ENCODE peak calls at places on chromosomes 2 and 18, in ten cellular contexts. P is IMR-90; C is AG10803; T is SJSA1; R is A549; F is Jurkat, Clone E6-1; G is PC-3; M is fibroblast of the aortic adventitia; X is GM12865; Z is tibial nerve. I is an unnamed sample.

GRCh38 chr2:3487028-3487425 is 32.3 kb downstream of the ADI1 start:
- DNase-seq in R (no peak), M (no peak), Z (no peak), F (no peak), P (no peak), T (no peak), X (no peak), G (no peak), C (no peak), I (no peak)

GRCh38 chr2:225670111-225670974 is 270.8 kb downstream of the NYAP2 start:
- DNase-seq in P (peak; percentile 74), R (peak; percentile 63), M (peak; percentile 80), C (peak; percentile 60), T (peak; percentile 48), X (no peak), Z (no peak), F (no peak), G (peak; percentile 59), I (no peak)

GRCh38 chr2:101958071-101958470 is 33.7 kb upstream of the IL1R2 start:
- DNase-seq in C (peak; percentile 56), T (peak; percentile 45), R (no peak), Z (no peak), X (no peak), G (peak; percentile 28), P (no peak), M (peak; percentile 51), F (no peak), I (no peak)

GRCh38 chr2:10080536-10081304 is 509 bp upstream of the CYS1 start:
- DNase-seq in P (no peak), T (peak; percentile 54), F (peak; percentile 69), X (peak; percentile 67), Z (no peak), R (no peak), C (no peak), G (no peak), M (no peak), I (no peak)

GRCh38 chr18:80022613-80023012 is 11.6 kb upstream of the RBFA start:
- DNase-seq in C (peak; percentile 11), T (peak; percentile 14), F (no peak), G (peak; percentile 7), P (peak; percentile 24), X (peak; percentile 27), R (peak; percentile 9), M (peak; percentile 43), Z (no peak), I (no peak)

GRCh38 chr2:31333527-31334183 is 80.9 kb downstream of the XDH start:
- DNase-seq in Z (peak; percentile 68), X (peak; percentile 80), P (peak; percentile 84), M (peak; percentile 87), F (peak; percentile 58), G (peak; percentile 94), T (peak; percentile 68), R (peak; percentile 80), C (peak; percentile 78), I (peak; percentile 83)

GRCh38 chr18:54983041-54983686 is 23.9 kb upstream of the CCDC68 start:
- DNase-seq in C (peak; percentile 61), Z (no peak), T (peak; percentile 62), P (peak; percentile 76), F (peak; percentile 39), X (peak; percentile 43), M (peak; percentile 88), G (peak; percentile 82), R (peak; percentile 65), I (no peak)

GRCh38 chr2:133717497-133717896 is 149.2 kb upstream of the NCKAP5 start:
- DNase-seq in G (peak; percentile 69), R (no peak), T (no peak), M (no peak), F (no peak), Z (no peak), P (no peak), C (peak; percentile 51), X (no peak), I (no peak)

GRCh38 chr2:109182426-109182825 is 53.4 kb downstream of the SH3RF3 start:
- DNase-seq in T (no peak), X (no peak), Z (no peak), P (peak; percentile 58), G (peak; percentile 34), C (peak; percentile 50), M (no peak), F (no peak), R (no peak), I (no peak)

GRCh38 chr2:105521176-105521575 is 122.3 kb upstream of the FHL2 start:
- DNase-seq in R (peak; percentile 18), F (no peak), X (no peak), Z (no peak), T (peak; percentile 58), G (peak; percentile 67), C (peak; percentile 19), M (peak; percentile 67), P (peak; percentile 15), I (no peak)

GRCh38 chr2:96321230-96322103 is 3.6 kb upstream of the ITPRIPL1 start:
- DNase-seq in M (peak; percentile 25), Z (no peak), C (peak; percentile 17), X (peak; percentile 95), T (peak; percentile 42), R (peak; percentile 72), P (peak; percentile 14), F (peak; percentile 59), G (peak; percentile 25), I (peak; percentile 71)

GRCh38 chr2:230412846-230413245 is 3.2 kb upstream of the SP100 start:
- DNase-seq in X (no peak), F (no peak), T (no peak), G (no peak), M (no peak), C (no peak), Z (no peak), R (no peak), P (no peak), I (no peak)
- H3K4me3 ChIP-seq in X (no peak overlapping the region), F (no peak overlapping the region), T (no peak overlapping the region), G (no peak overlapping the region), M (no peak overlapping the region), C (no peak overlapping the region), Z (no peak overlapping the region), R (no peak overlapping the region), P (no peak overlapping the region), I (no peak overlapping the region)

GRCh38 chr2:235319095-235319494 is 174.7 kb upstream of the AGAP1 start:
- DNase-seq in X (no peak), M (no peak), G (no peak), T (no peak), R (no peak), C (no peak), P (no peak), F (no peak), Z (no peak), I (no peak)
- H3K4me3 ChIP-seq in X (no peak overlapping the region), M (no peak overlapping the region), G (no peak overlapping the region), T (no peak overlapping the region), R (no peak overlapping the region), C (no peak overlapping the region), P (no peak overlapping the region), F (no peak overlapping the region), Z (no peak overlapping the region), I (no peak overlapping the region)

GRCh38 chr2:42492691-42493467 is 903 bp downstream of the KCNG3 start:
- DNase-seq in G (no peak), Z (no peak), P (no peak), T (no peak), X (peak; percentile 12), C (no peak), M (no peak), F (no peak), R (no peak), I (peak; percentile 37)
- H3K4me3 ChIP-seq in G (peak overlapping the region; percentile 75), Z (peak overlapping the region; percentile 44), P (no peak overlapping the region), T (peak overlapping the region; percentile 91), X (no peak overlapping the region), C (no peak overlapping the region), M (no peak overlapping the region), F (no peak overlapping the region), R (peak overlapping the region; percentile 68), I (no peak overlapping the region)

GRCh38 chr18:10259075-10259474 is 195.4 kb upstream of the APCDD1 start:
- DNase-seq in X (no peak), R (no peak), C (no peak), G (no peak), Z (no peak), P (no peak), M (no peak), T (no peak), F (no peak), I (no peak)

GRCh38 chr18:10261315-10262276 is 192.8 kb upstream of the APCDD1 start:
- DNase-seq in X (peak; percentile 31), P (peak; percentile 52), G (no peak), F (peak; percentile 40), R (no peak), Z (no peak), C (no peak), T (no peak), M (peak; percentile 20), I (no peak)

GRCh38 chr18:10264260-10264659 is 190.2 kb upstream of the APCDD1 start:
- DNase-seq in R (no peak), F (no peak), X (peak; percentile 32), G (no peak), Z (no peak), C (no peak), T (no peak), P (no peak), M (no peak), I (no peak)

GRCh38 chr18:10265560-10266235 is 188.7 kb upstream of the APCDD1 start:
- DNase-seq in X (no peak), M (peak; percentile 54), G (no peak), F (no peak), Z (no peak), R (no peak), P (no peak), C (no peak), T (no peak), I (no peak)

GRCh38 chr18:10259934-10260333 is 194.5 kb upstream of the APCDD1 start:
- DNase-seq in C (no peak), X (no peak), R (no peak), G (peak; percentile 25), Z (no peak), P (peak; percentile 10), T (no peak), F (no peak), M (no peak), I (no peak)
- H3K4me3 ChIP-seq in C (no peak overlapping the region), X (no peak overlapping the region), R (no peak overlapping the region), G (no peak overlapping the region), Z (no peak overlapping the region), P (no peak overlapping the region), T (no peak overlapping the region), F (no peak overlapping the region), M (no peak overlapping the region), I (no peak overlapping the region)

I was measured in transverse colon.